ENCODE peak calls at places on chromosomes 2 and 18, in four cellular contexts. I is choroid plexus epithelial cell, U is HFF-Myc, P is uterus. Y is an unnamed sample.
A peak's percentile ranks its signal among the peaks of the same experiment; 100 is the strongest.

GRCh38 chr18:23877371-23877770 is 137.2 kb upstream of the TTC39C start:
- DNase-seq in I (no peak), U (no peak), P (no peak), Y (no peak)

GRCh38 chr2:145752091-145752806 is 1232.3 kb upstream of the ZEB2 start:
- DNase-seq in I (peak; percentile 97), U (peak; percentile 45), P (no peak), Y (peak; percentile 94)

GRCh38 chr2:67879586-67880290 is 183.1 kb downstream of the C1D start:
- DNase-seq in I (peak; percentile 43), U (no peak), P (no peak), Y (peak; percentile 51)

GRCh38 chr2:42359894-42360483 is 1.0 kb downstream of the COX7A2L start:
- DNase-seq in I (peak; percentile 75), U (no peak), P (no peak), Y (peak; percentile 45)

GRCh38 chr18:37537868-37538525 is 27.6 kb downstream of the CELF4 start:
- DNase-seq in I (peak; percentile 72), U (peak; percentile 4), P (peak; percentile 59), Y (peak; percentile 58)

GRCh38 chr18:68797901-68798300 is at the start of gene CCDC102B:
- DNase-seq in I (peak; percentile 94), U (peak; percentile 98), P (no peak), Y (peak; percentile 17)

GRCh38 chr2:234111523-234111922 is 61.0 kb downstream of the SPP2 start:
- DNase-seq in I (no peak), U (no peak), P (no peak), Y (peak; percentile 36)

GRCh38 chr18:43952398-43952797 is 675.1 kb upstream of the SYT4 start:
- DNase-seq in I (no peak), U (no peak), P (no peak), Y (no peak)

GRCh38 chr2:26846881-26847662 is 860 bp upstream of the DPYSL5 start:
- DNase-seq in I (no peak), U (no peak), P (no peak), Y (no peak)

GRCh38 chr18:23864620-23865019 is 149.9 kb upstream of the TTC39C start:
- DNase-seq in I (no peak), U (no peak), P (no peak), Y (no peak)

GRCh38 chr2:62147610-62148301 is 48.2 kb upstream of the B3GNT2 start:
- DNase-seq in I (peak; percentile 64), U (no peak), P (no peak), Y (peak; percentile 87)

GRCh38 chr2:28206786-28207185 is 185.9 kb upstream of the FOSL2 start:
- DNase-seq in I (peak; percentile 64), U (no peak), P (no peak), Y (no peak)

GRCh38 chr2:216804357-216805350 is 55.2 kb downstream of the TNP1 start:
- DNase-seq in I (no peak), U (no peak), P (peak; percentile 34), Y (peak; percentile 16)

GRCh38 chr2:105454801-105455485 is 56.1 kb upstream of the FHL2 start:
- DNase-seq in I (peak; percentile 93), U (no peak), P (no peak), Y (peak; percentile 88)

GRCh38 chr2:200599206-200599605 is 13.4 kb downstream of the AOX1 start:
- DNase-seq in I (no peak), U (no peak), P (no peak), Y (no peak)

GRCh38 chr2:113894156-113894743 is 4.4 kb downstream of the ACTR3 start:
- DNase-seq in I (peak; percentile 97), U (peak; percentile 55), P (no peak), Y (peak; percentile 94)

GRCh38 chr2:10712186-10712809 is 9.1 kb upstream of the ATP6V1C2 start:
- DNase-seq in I (no peak), U (no peak), P (no peak), Y (no peak)

GRCh38 chr2:200677721-200678532 is 92.1 kb downstream of the AOX1 start:
- DNase-seq in I (peak; percentile 88), U (no peak), P (no peak), Y (peak; percentile 89)

GRCh38 chr2:109166811-109167210 is 37.8 kb downstream of the SH3RF3 start:
- DNase-seq in I (peak; percentile 67), U (no peak), P (no peak), Y (peak; percentile 93)

DNA sequence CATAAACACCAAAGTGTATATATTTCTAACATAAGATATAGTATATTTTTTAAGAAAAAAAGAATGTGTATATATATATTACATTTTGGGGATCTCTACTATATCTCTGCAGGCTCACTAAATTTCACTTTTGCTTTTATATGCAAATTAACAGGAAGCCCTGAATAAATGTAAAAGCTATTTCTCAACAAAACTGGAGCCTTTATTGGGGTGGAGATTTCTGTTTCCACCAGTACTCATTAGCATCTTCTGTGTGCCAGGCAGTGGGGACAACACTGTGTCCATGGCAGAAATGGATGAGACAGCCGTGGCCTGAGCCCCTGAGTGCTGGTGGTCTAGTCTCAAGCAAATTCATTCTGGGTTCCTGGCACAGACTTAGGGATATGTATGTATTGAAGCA is 41.3 kb downstream of the C18orf63 start:
- DNase-seq in I (no peak), U (no peak), P (no peak), Y (no peak)
- H3K4me3 ChIP-seq in I (no peak overlapping the region), U (no peak overlapping the region), P (no peak overlapping the region), Y (no peak overlapping the region)

DNA sequence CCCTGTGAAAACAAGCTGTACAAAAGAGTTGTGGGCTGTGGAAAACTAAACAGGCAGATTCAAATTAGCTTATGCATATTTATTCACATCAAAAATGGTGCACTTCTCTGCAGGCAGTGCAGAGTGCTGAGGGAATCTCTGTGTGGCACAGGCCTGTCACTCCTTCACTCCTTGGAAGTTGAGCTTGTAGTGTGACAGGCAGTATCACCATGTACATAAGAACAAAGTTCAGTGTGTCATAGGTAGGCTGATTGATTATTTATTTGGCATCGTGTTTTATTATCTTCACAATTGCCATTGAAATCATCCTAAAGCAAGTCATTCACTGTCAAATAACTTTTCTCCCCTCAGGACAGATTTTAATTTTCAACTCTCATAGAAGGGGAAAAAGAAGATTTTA is 614.3 kb upstream of the GYPC start:
- DNase-seq in I (no peak), U (no peak), P (no peak), Y (no peak)
- TF ChIP-seq CTCF in I (no peak), U (no peak), P (no peak), Y (no peak)

GRCh38 chr2:203585541-203585940 is 50.4 kb upstream of the RAPH1 start:
- DNase-seq in I (no peak), U (no peak), P (no peak), Y (no peak)

GRCh38 chr2:203584784-203585183 is 49.7 kb upstream of the RAPH1 start:
- DNase-seq in I (no peak), U (no peak), P (no peak), Y (no peak)

GRCh38 chr2:203583084-203583695 is 48.1 kb upstream of the RAPH1 start:
- DNase-seq in I (no peak), U (no peak), P (no peak), Y (no peak)

GRCh38 chr2:203582468-203582867 is 47.4 kb upstream of the RAPH1 start:
- DNase-seq in I (peak; percentile 70), U (no peak), P (no peak), Y (peak; percentile 75)

GRCh38 chr2:203583696-203584095 is 48.6 kb upstream of the RAPH1 start:
- DNase-seq in I (peak; percentile 52), U (no peak), P (no peak), Y (peak; percentile 57)
- H3K4me3 ChIP-seq in I (no peak overlapping the region), U (no peak overlapping the region), P (no peak overlapping the region), Y (no peak overlapping the region)

DNA sequence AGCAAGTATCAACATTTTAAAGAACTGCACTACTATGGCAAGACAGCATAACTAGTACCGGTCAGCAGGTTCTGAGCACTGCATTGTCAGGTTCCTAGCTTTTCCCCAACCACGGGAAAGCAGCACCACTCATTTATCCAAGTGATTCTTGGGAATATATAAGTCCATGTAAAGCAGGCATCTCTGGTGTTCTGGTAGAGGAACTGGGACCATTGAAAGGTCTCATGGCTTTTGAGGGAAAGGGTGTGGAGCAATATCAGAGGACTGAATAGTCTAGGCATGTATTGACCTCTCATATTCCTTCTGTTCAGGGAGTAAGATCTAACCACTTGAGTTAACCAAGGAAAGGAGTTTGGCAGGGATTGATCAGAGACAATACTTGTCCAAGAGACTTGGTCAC is 6.1 kb upstream of the ICA1L start:
- DNase-seq in I (no peak), U (no peak), P (no peak), Y (no peak)
- TF ChIP-seq CTCF in I (no peak), U (no peak), P (no peak), Y (no peak)

DNA sequence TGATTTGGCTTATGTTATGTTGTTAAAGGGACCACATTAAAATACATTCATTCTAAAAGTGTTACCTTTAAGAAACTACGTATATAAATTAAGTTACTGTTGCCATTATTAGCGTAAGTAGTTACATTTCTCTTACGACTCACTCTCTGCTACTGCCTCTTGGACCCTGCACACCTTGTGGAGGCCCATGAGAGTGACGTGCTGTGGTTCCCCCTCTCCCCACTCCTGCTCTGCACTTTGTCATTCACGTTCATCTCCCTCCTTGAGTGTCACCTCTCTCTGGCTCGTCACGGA is 830 bp upstream of the MERTK start:
- DNase-seq in I (no peak), U (no peak), P (no peak), Y (no peak)
- H3K4me3 ChIP-seq in I (peak overlapping the region; percentile 64), U (peak overlapping the region; percentile 48), P (peak overlapping the region; percentile 67), Y (peak overlapping the region; percentile 69)

GRCh38 chr2:8817219-8817618 is 20.2 kb downstream of the KIDINS220 start:
- DNase-seq in I (no peak), U (no peak), P (no peak), Y (no peak)
- TF ChIP-seq CTCF in I (no peak), U (no peak), P (no peak), Y (no peak)

DNA sequence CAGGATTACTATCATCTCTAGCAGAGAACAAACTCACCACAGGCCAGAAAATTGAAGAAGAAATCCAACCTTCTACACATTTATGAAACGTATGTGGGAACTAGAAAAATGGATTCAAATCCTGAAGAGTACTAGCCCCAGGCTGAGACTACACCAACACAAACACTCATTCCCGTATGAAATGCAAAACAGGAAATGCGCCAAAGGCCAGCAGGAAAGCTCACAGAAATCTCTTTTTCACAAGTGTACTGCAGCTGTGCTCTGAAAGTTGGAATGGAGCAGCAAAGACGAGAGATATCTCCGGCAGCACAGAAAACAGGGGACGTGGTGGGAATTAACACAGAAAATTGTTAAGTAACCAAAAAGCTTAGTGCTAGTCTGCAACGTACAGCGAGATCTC is 913.5 kb downstream of the TDRD15 start:
- DNase-seq in I (peak; percentile 0), U (no peak), P (no peak), Y (no peak)
- H3K4me3 ChIP-seq in I (no peak overlapping the region), U (no peak overlapping the region), P (no peak overlapping the region), Y (no peak overlapping the region)

DNA sequence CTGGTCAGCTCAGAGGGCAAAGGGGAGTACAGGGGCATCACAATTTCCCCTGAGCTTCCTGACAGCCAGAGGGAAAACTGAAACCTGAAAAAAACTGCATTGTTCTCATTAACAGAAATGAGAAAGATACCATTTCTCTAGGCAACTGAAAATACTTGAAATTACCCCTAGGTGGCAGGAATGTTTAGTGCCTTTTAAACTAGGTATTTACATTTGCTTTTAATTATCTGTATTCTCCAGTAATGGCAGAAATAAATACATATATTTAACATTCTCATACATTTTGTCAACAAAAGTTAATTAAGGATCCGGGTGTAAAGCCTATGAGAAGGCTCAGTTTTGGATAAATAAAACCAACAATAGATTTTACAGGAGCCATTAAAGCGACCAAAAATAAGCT is 34.5 kb downstream of the RPL31 start:
- DNase-seq in I (peak; percentile 61), U (peak; percentile 27), P (no peak), Y (peak; percentile 72)
- TF ChIP-seq CTCF in I (peak; percentile 63), U (peak; percentile 32), P (peak; percentile 55), Y (peak; percentile 64)